ENCODE peak calls at places on chromosomes 7 and 10, in nine cellular contexts. V is fibroblast of mammary gland; A is CD8-positive, alpha-beta T cell; J is fibroblast of the aortic adventitia; I is astrocyte of the spinal cord; E is mesothelial cell of epicardium; O is astrocyte; X is body of pancreas; R is stomach. S is an unnamed sample.
A peak's percentile ranks its signal among the peaks of the same experiment; 100 is the strongest.

GRCh38 chr7:2807846-2808772 is 36.0 kb downstream of the GNA12 start:
- DNase-seq in V (peak; percentile 55), A (no peak), J (no peak), I (peak; percentile 35), E (no peak), O (no peak), X (no peak), R (peak; percentile 11), S (no peak)

GRCh38 chr7:150520145-150520544 is 5.5 kb downstream of the GIMAP7 start:
- DNase-seq in V (no peak), A (no peak), J (no peak), I (no peak), E (no peak), O (no peak), X (no peak), R (no peak), S (no peak)

GRCh38 chr7:149023662-149024061 is 4.6 kb downstream of the PDIA4 start:
- DNase-seq in V (no peak), A (no peak), J (no peak), I (no peak), E (no peak), O (peak; percentile 26), X (no peak), R (no peak), S (no peak)

GRCh38 chr10:133094286-133094685 is 6.6 kb downstream of the ADGRA1 start:
- DNase-seq in V (no peak), A (no peak), J (no peak), I (no peak), E (no peak), O (no peak), X (no peak), R (no peak), S (no peak)

GRCh38 chr7:157193274-157193673 is 54.5 kb downstream of the UBE3C start:
- DNase-seq in V (no peak), A (no peak), J (no peak), I (no peak), E (no peak), O (no peak), X (peak; percentile 17), R (no peak), S (no peak)

GRCh38 chr7:45638916-45639315 is 64.7 kb downstream of the ADCY1 start:
- DNase-seq in V (no peak), A (no peak), J (no peak), I (no peak), E (no peak), O (no peak), X (peak; percentile 67), R (peak; percentile 57), S (no peak)

GRCh38 chr10:75019360-75019759 is 92.1 kb upstream of the SAMD8 start:
- DNase-seq in V (peak; percentile 50), A (no peak), J (peak; percentile 65), I (peak; percentile 54), E (no peak), O (peak; percentile 25), X (no peak), R (no peak), S (no peak)

GRCh38 chr10:68647928-68648327 is 73.1 kb upstream of the CCAR1 start:
- DNase-seq in V (peak; percentile 96), A (no peak), J (peak; percentile 83), I (peak; percentile 87), E (no peak), O (peak; percentile 84), X (no peak), R (no peak), S (no peak)

GRCh38 chr10:71419002-71419540 is 22.4 kb downstream of the CDH23 start:
- DNase-seq in V (no peak), A (no peak), J (no peak), I (no peak), E (peak; percentile 22), O (no peak), X (no peak), R (no peak), S (no peak)

GRCh38 chr7:2529161-2530075 is 9.8 kb downstream of the LFNG start:
- DNase-seq in V (peak; percentile 54), A (no peak), J (peak; percentile 45), I (peak; percentile 60), E (no peak), O (peak; percentile 53), X (peak; percentile 51), R (peak; percentile 63), S (no peak)

GRCh38 chr10:113273877-113274829 is 278.7 kb upstream of the HABP2 start:
- DNase-seq in V (peak; percentile 67), A (no peak), J (peak; percentile 86), I (peak; percentile 73), E (no peak), O (peak; percentile 13), X (no peak), R (no peak), S (no peak)

GRCh38 chr7:36439624-36440023 is 50.0 kb downstream of the ANLN start:
- DNase-seq in V (no peak), A (no peak), J (no peak), I (no peak), E (no peak), O (peak; percentile 23), X (no peak), R (no peak), S (no peak)

GRCh38 chr7:95549818-95550529 is 46.3 kb downstream of the PDK4 start:
- DNase-seq in V (peak; percentile 98), A (no peak), J (peak; percentile 31), I (peak; percentile 90), E (no peak), O (peak; percentile 89), X (peak; percentile 97), R (peak; percentile 94), S (no peak)

GRCh38 chr10:86963341-86963919 is 4.9 kb upstream of the ADIRF start:
- DNase-seq in V (no peak), A (no peak), J (no peak), I (no peak), E (no peak), O (no peak), X (no peak), R (peak; percentile 17), S (no peak)

GRCh38 chr7:142134944-142135343 is 23.4 kb downstream of the MGAM2 start:
- DNase-seq in V (no peak), A (no peak), J (no peak), I (no peak), E (no peak), O (no peak), X (peak; percentile 27), R (no peak), S (no peak)

GRCh38 chr10:51405580-51406367 is 293.6 kb downstream of the CSTF2T start:
- DNase-seq in V (no peak), A (no peak), J (peak; percentile 65), I (no peak), E (no peak), O (peak; percentile 56), X (no peak), R (no peak), S (no peak)

GRCh38 chr7:129828989-129829676 is 123.6 kb downstream of the UBE2H start:
- DNase-seq in V (peak; percentile 37), A (no peak), J (no peak), I (no peak), E (no peak), O (no peak), X (no peak), R (no peak), S (no peak)
- TF ChIP-seq CTCF in V (no peak), A (no peak), J (no peak), I (no peak), E (no peak), O (no peak), X (no peak), R (no peak), S (no peak)

GRCh38 chr7:154795437-154795836 is 207.5 kb downstream of the PAXIP1 start:
- DNase-seq in V (no peak), A (no peak), J (no peak), I (no peak), E (no peak), O (no peak), X (no peak), R (no peak), S (no peak)

GRCh38 chr7:154792436-154793055 is 210.4 kb downstream of the PAXIP1 start:
- DNase-seq in V (no peak), A (no peak), J (no peak), I (no peak), E (no peak), O (no peak), X (no peak), R (no peak), S (no peak)

GRCh38 chr7:154791611-154792010 is 211.3 kb downstream of the PAXIP1 start:
- DNase-seq in V (no peak), A (no peak), J (no peak), I (no peak), E (no peak), O (no peak), X (no peak), R (no peak), S (no peak)

GRCh38 chr7:154794147-154794780 is 208.7 kb downstream of the PAXIP1 start:
- DNase-seq in V (no peak), A (no peak), J (no peak), I (no peak), E (peak; percentile 62), O (no peak), X (peak; percentile 39), R (peak; percentile 33), S (peak; percentile 79)

DNA sequence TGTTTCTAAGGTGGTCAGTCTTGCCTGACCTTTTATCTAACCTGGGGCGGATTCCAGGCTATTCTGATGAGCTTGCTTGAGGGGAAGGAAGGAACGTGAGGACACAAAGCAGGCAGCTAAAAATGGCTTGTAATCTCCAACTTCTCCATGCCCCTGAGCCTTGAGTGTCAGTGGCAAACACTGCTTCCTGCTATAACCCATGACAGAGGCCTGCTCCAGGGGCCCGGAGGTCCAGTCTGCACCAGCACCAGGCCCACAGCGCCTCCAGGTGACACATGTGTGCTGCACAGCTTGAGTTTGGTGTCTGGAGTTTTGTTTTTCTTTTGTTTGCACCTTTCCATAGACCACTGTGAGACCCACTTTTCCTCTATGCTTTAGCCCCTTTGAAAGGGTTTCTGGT is 207.9 kb downstream of the PAXIP1 start:
- DNase-seq in V (no peak), A (no peak), J (no peak), I (no peak), E (no peak), O (no peak), X (no peak), R (no peak), S (no peak)
- TF ChIP-seq CTCF in V (no peak), A (no peak), J (no peak), I (no peak), E (no peak), O (no peak), X (no peak), R (no peak), S (peak; percentile 13)

GRCh38 chr7:102196028-102196427 is 90.6 kb upstream of the SH2B2 start:
- DNase-seq in V (no peak), A (no peak), J (no peak), I (no peak), E (no peak), O (no peak), X (no peak), R (no peak), S (no peak)
- TF ChIP-seq CTCF in V (no peak), A (no peak), J (no peak), I (no peak), E (no peak), O (no peak), X (no peak), R (no peak), S (no peak)

DNA sequence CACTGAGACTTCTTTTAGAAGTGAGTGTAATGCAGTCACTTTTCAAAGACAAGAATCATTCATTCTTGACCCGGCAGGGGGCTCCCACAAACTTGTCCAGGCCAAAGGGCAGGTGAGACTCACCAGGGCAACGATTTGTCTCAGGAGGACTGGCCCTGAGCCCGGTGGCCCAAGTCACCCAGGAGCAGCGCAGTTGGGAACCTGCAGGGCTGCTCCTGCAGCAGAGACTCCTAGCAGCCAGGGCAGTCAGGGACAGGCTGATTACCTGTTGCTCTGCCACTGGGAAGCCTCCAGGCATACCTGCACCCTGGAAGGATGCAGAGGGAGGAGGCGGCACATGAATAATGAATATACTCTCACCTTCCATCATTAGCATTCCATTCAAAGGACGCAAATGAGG is 99.3 kb downstream of the C10orf90 start:
- DNase-seq in V (no peak), A (no peak), J (no peak), I (no peak), E (no peak), O (no peak), X (peak; percentile 90), R (no peak), S (no peak)
- TF ChIP-seq CTCF in V (no peak), A (no peak), J (no peak), I (no peak), E (no peak), O (no peak), X (peak; percentile 53), R (no peak), S (no peak)